ENCODE peak calls at places on chromosomes 5 and 9, in four cellular contexts. C is ovary; N is CD8-positive, alpha-beta memory T cell; U is CD8-positive, alpha-beta T cell. G is an unnamed sample.

GRCh38 chr5:1521671-1522600 is 1.8 kb downstream of the LPCAT1 start:
- DNase-seq in U (no peak), C (peak; percentile 27), N (no peak), G (no peak)

GRCh38 chr5:36494028-36494427 is 112.4 kb upstream of the SLC1A3 start:
- DNase-seq in N (no peak), C (no peak), U (no peak), G (no peak)

GRCh38 chr9:121721770-121722169 is 70.3 kb downstream of the DAB2IP start:
- DNase-seq in N (no peak), C (peak; percentile 78), U (no peak), G (no peak)

GRCh38 chr9:92961627-92962302 is 14.4 kb downstream of the FGD3 start:
- DNase-seq in U (no peak), C (no peak), N (peak; percentile 43), G (no peak)

GRCh38 chr5:137310051-137310730 is 188.9 kb downstream of the SPOCK1 start:
- DNase-seq in C (no peak), U (no peak), N (no peak), G (peak; percentile 81)

GRCh38 chr9:127500862-127501261 is 49.6 kb downstream of the LRSAM1 start:
- DNase-seq in C (no peak), U (no peak), N (no peak), G (no peak)

GRCh38 chr5:94508421-94509148 is 109.8 kb downstream of the KIAA0825 start:
- DNase-seq in N (no peak), C (no peak), U (no peak), G (no peak)

GRCh38 chr9:37229882-37230482 is 109.6 kb downstream of the ZCCHC7 start:
- DNase-seq in C (no peak), U (no peak), N (no peak), G (no peak)

GRCh38 chr5:156326718-156327259 is at the start of gene SGCD:
- DNase-seq in N (no peak), C (peak; percentile 77), U (no peak), G (no peak)

DNA sequence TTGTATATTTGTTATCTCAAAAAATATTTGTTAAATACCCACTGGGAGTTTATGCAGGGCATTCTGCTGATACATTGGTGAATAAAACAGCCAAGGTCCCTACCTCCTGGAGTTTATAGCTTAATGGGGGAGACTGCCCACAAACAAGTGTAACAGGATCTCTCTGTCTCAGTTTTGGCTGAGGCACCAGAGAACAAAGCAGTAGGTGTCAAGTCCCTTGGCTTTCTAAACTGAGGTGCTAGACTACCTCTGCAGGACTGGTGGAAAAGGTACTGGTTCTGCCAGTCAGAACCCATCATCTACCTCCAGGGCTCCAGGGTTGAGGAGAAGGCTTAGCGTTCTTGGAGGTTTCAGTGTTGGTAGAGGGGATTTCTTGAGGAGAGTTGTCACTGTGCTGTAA is 188.4 kb upstream of the ELL2 start:
- DNase-seq in U (no peak), N (no peak), C (no peak), G (no peak)
- H3K27ac ChIP-seq in U (no peak overlapping the region), N (no peak overlapping the region), C (no peak overlapping the region), G (no peak overlapping the region)

DNA sequence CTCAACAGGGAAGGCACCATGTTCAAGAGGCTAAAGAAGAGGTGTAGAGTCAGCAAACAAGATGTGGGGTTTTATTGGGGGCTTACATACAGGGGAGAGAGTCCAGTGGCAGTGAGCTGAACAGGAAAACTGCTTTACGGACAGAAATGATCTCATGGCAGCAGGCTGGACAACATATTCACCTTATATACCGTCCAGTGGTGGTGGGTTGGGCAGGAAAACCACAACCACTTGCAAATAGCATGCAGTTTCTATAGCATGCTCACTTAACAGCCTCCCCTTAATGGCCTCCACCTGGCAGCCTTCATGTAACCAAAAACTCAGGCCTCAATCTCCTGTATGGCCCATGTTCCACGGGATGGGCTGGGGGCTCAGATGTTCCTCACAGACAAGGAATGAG is 5.4 kb downstream of the TNFSF8 start:
- DNase-seq in C (no peak), N (no peak), U (no peak), G (no peak)
- H3K27ac ChIP-seq in C (no peak overlapping the region), N (no peak overlapping the region), U (no peak overlapping the region), G (no peak overlapping the region)

DNA sequence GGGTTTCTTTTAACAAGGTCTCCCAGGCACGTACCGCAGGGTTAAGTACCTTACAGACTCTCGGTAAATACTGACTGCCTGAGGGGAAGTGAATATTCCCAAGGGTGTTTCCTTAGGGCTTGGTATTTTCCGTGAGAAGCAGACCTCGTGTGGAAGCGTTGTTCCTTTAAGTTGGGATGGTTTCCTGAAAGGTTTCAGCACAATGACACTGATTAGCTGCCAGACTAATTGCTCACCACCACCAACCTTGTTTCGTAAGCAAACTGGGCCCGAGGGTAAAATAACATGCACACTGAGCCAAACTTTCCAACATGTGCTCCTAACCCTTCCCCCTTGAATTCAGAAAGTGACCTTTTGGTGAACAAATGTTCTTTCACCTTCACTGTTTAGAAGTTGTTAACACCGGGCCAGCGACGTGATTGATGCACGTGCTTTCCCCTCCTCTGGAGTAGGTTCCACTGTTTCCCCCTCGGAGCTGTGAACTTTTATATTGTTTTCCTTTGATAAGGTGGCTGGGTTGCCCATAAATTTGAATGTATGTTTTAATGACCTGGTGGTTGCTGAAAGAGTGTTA is 128.1 kb upstream of the RPS23 start:
- DNase-seq in U (no peak), C (no peak), N (no peak), G (no peak)
- H3K27ac ChIP-seq in U (no peak overlapping the region), C (no peak overlapping the region), N (no peak overlapping the region), G (no peak overlapping the region)

GRCh38 chr9:124239249-124240073 is 18.3 kb upstream of the NEK6 start:
- DNase-seq in U (no peak), C (no peak), N (no peak), G (no peak)

GRCh38 chr9:124238546-124239140 is 19.1 kb upstream of the NEK6 start:
- DNase-seq in C (no peak), U (no peak), N (peak; percentile 45), G (no peak)

GRCh38 chr9:124248066-124248465 is 9.7 kb upstream of the NEK6 start:
- DNase-seq in U (no peak), C (no peak), N (no peak), G (no peak)

GRCh38 chr9:124242331-124243194 is 15.2 kb upstream of the NEK6 start:
- DNase-seq in U (no peak), N (no peak), C (peak; percentile 64), G (no peak)
- H3K27ac ChIP-seq in U (no peak overlapping the region), N (no peak overlapping the region), C (no peak overlapping the region), G (peak overlapping the region; percentile 39)

GRCh38 chr9:94630833-94631232 is 8.5 kb downstream of the FBP1 start:
- DNase-seq in N (no peak), C (no peak), U (no peak), G (no peak)

GRCh38 chr9:94627287-94627686 is 12.0 kb downstream of the FBP1 start:
- DNase-seq in N (no peak), U (no peak), C (no peak), G (no peak)

GRCh38 chr9:94632736-94633135 is 6.6 kb downstream of the FBP1 start:
- DNase-seq in U (no peak), C (no peak), N (no peak), G (no peak)

GRCh38 chr9:94631599-94631998 is 7.7 kb downstream of the FBP1 start:
- DNase-seq in C (no peak), N (no peak), U (no peak), G (no peak)

DNA sequence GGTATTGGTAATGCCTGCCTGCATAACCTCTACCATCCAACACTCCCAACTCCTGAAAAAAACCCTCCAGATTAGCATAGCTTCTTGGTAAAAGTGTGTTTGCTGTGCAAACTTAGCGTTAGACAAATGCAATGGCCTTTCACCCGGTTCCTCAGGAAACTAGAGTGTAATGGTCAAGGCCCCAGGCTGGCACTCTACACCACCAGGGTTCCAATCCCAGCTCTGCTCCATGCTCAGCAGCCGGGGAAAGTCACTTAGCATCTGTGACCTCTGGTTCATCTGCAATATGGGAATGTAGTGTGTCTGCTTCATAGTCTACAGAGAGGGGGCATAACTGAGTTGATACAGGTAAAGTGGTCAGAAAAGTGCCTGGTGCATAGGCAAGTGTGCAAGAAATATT is 9.0 kb downstream of the FBP1 start:
- DNase-seq in U (no peak), C (no peak), N (no peak), G (no peak)
- H3K27ac ChIP-seq in U (no peak overlapping the region), C (no peak overlapping the region), N (no peak overlapping the region), G (no peak overlapping the region)

DNA sequence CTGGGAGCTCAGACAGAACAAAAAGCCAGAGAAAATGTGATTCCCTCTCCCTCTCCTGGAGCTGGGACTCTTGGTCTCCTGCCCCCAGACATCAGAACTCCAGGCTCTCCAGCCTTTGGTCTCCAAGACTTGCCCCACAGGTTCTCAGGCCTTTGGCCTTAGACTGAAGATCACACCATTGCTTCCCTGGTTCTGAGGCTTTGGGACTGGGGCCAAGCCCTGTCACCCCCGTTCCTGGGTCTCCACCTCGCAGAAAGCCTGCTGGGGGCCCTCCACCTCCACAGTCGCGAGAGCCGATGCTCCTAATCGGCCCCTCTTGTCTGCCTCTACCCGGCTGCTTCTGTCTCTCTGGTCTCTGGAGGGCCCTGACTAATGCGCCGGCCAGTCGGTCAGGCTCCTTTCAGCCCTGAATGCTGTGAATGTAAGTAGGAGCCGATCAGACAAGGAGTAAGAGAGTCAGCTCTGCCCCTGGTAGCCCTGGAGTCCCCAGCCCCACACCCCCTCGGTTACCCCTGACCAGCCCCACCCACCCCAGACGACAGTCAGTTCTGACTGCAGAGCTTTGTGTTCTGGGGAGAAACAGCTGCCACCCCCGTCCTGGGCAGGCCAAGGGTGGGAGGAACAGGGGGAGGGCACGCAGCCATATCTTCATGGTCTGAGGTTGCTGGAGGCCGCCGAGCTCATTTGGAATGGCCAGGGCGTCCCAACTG is 57.5 kb downstream of the VAV2 start:
- DNase-seq in N (no peak), C (no peak), U (no peak), G (no peak)
- H3K27ac ChIP-seq in N (no peak overlapping the region), C (no peak overlapping the region), U (no peak overlapping the region), G (peak overlapping the region; percentile 39)

GRCh38 chr5:181187500-181188213 is 17.3 kb downstream of the TRIM7 start:
- DNase-seq in C (peak; percentile 92), U (no peak), N (peak; percentile 34), G (no peak)
- H3K27ac ChIP-seq in C (no peak overlapping the region), U (no peak overlapping the region), N (peak overlapping the region; percentile 83), G (peak overlapping the region; percentile 95)

DNA sequence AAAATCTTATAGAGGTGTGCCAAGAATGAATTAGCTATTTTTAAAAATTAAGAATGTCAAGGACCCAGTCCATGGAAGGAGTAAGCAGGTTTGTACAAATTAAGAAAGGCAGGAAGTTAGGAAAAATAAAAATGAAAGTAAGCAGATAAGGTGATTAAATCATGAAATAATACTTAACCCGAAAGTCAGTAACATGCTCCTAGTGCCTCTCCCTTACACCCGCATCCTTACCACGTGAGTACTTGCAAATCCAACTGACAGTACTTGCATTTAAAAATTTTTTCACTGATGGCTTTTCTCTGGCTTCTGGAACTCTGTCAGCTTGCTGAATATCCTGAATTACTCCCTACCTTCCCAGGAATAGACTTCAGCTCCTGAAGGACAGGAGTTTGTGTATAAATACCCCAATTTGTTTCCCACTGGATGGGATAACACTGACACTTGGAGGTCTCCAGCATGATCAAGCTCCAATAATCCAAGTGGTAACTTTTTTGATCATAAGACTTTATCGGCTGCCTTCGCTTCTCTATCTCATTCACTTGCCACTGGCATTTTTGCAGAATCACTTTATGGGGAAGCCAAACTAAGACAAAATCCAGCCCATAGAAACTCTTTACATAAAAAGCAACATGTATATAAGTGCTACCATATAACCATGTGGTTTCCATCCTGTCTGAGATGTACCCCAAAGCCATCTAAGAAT is 41.6 kb upstream of the RICTOR start:
- DNase-seq in N (no peak), C (no peak), U (no peak), G (no peak)
- H3K27ac ChIP-seq in N (peak overlapping the region; percentile 6), C (no peak overlapping the region), U (no peak overlapping the region), G (no peak overlapping the region)

DNA sequence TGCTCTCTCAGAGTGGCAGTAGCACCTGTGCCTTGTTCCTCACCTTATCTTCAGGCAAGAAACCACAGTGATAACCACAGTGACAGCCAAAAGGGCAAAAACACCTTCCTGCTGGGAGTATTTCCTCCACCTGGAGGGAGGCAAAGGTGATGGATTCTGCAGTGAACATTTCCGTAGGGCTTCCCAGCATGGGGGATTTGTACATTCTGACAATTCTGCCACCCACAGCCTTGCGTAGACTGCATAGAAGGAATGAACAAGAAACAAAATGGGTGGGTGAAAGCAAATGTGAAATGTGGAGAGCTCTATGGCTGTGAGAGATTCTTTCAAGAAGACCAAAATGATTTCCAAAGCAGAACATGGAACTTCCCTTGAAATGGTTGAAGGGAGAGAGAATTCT is 111.4 kb downstream of the ZNF462 start:
- DNase-seq in U (no peak), C (no peak), N (no peak), G (no peak)
- H3K27ac ChIP-seq in U (no peak overlapping the region), C (no peak overlapping the region), N (no peak overlapping the region), G (no peak overlapping the region)